ENCODE peak calls at places on chromosomes 11 and 22, in nine cellular contexts. F, E, D, L, W, C, Y, S and M are unnamed samples.

GRCh38 chr22:49825944-49826602 is 1.6 kb downstream of the BRD1 start:
- DNase-seq in F (peak), E (peak), D (peak), L (peak), W (no peak), C (peak), Y (no peak), S (peak), M (peak)

GRCh38 chr11:75350743-75351540 is 519 bp downstream of the ARRB1 start:
- DNase-seq in F (no peak), E (no peak), D (peak), L (peak), W (peak), C (no peak), Y (no peak), S (peak), M (no peak)

GRCh38 chr11:66317766-66318575 is 1.1 kb upstream of the CD248 start:
- DNase-seq in F (no peak), E (peak), D (peak), L (peak), W (no peak), C (peak), Y (no peak), S (peak), M (peak)

GRCh38 chr11:78659326-78660319 is 85.0 kb upstream of the NARS2 start:
- DNase-seq in F (no peak), E (peak), D (no peak), L (no peak), W (peak), C (no peak), Y (no peak), S (no peak), M (no peak)

GRCh38 chr11:111557425-111558111 is 17.0 kb downstream of the LAYN start:
- DNase-seq in F (peak), E (peak), D (no peak), L (no peak), W (no peak), C (peak), Y (no peak), S (no peak), M (no peak)

GRCh38 chr22:33461698-33462434 is 403.7 kb upstream of the SYN3 start:
- DNase-seq in F (no peak), E (no peak), D (no peak), L (no peak), W (no peak), C (no peak), Y (peak), S (no peak), M (no peak)

GRCh38 chr11:76410771-76411423 is 29.8 kb downstream of the GVQW3 start:
- DNase-seq in F (no peak), E (no peak), D (no peak), L (no peak), W (no peak), C (no peak), Y (no peak), S (no peak), M (no peak)

GRCh38 chr11:35387341-35387982 is 31.9 kb downstream of the SLC1A2 start:
- DNase-seq in F (peak), E (peak), D (no peak), L (peak), W (no peak), C (peak), Y (no peak), S (no peak), M (no peak)

GRCh38 chr11:19352736-19353110 is 112.0 kb upstream of the E2F8 start:
- DNase-seq in F (no peak), E (no peak), D (no peak), L (no peak), W (no peak), C (no peak), Y (no peak), S (no peak), M (no peak)

GRCh38 chr11:16392646-16393045 is 36.3 kb upstream of the SOX6 start:
- DNase-seq in F (no peak), E (no peak), D (no peak), L (no peak), W (no peak), C (no peak), Y (no peak), S (no peak), M (no peak)

GRCh38 chr22:22035203-22035602 is 52.6 kb upstream of the TOP3B start:
- DNase-seq in F (no peak), E (no peak), D (no peak), L (no peak), W (no peak), C (no peak), Y (no peak), S (no peak), M (no peak)

GRCh38 chr11:120285256-120285655 is 39.8 kb upstream of the TLCD5 start:
- DNase-seq in F (no peak), E (no peak), D (no peak), L (no peak), W (no peak), C (no peak), Y (no peak), S (no peak), M (no peak)

GRCh38 chr11:67448220-67448609 is 4.3 kb downstream of the GPR152 start:
- DNase-seq in F (no peak), E (no peak), D (no peak), L (no peak), W (no peak), C (no peak), Y (no peak), S (no peak), M (no peak)

GRCh38 chr22:40547729-40548143 is 88.8 kb downstream of the MRTFA start:
- DNase-seq in F (no peak), E (no peak), D (no peak), L (no peak), W (no peak), C (peak), Y (no peak), S (no peak), M (no peak)

GRCh38 chr22:47198801-47199251 is 436.4 kb downstream of the TBC1D22A start:
- DNase-seq in F (no peak), E (no peak), D (no peak), L (no peak), W (no peak), C (no peak), Y (no peak), S (no peak), M (no peak)

GRCh38 chr11:62324738-62325556 is 12.3 kb upstream of the ASRGL1 start:
- DNase-seq in F (peak), E (peak), D (peak), L (peak), W (peak), C (peak), Y (no peak), S (peak), M (peak)

GRCh38 chr11:32584921-32585320 is 1.3 kb downstream of the EIF3M start:
- DNase-seq in F (no peak), E (peak), D (no peak), L (no peak), W (no peak), C (peak), Y (no peak), S (no peak), M (no peak)

GRCh38 chr11:69213315-69213714 is 57.6 kb downstream of the SMIM38 start:
- DNase-seq in F (no peak), E (no peak), D (no peak), L (no peak), W (no peak), C (no peak), Y (no peak), S (no peak), M (no peak)

GRCh38 chr11:71237853-71238252 is 14.5 kb downstream of the SHANK2 start:
- DNase-seq in F (no peak), E (no peak), D (no peak), L (no peak), W (no peak), C (no peak), Y (no peak), S (no peak), M (no peak)

GRCh38 chr11:123235687-123236261 is 40.7 kb upstream of the CLMP start:
- DNase-seq in F (no peak), E (no peak), D (peak), L (no peak), W (no peak), C (peak), Y (no peak), S (no peak), M (no peak)

GRCh38 chr11:118305726-118306125 is 1.2 kb downstream of the CD3E start:
- DNase-seq in F (no peak), E (no peak), D (no peak), L (peak), W (no peak), C (no peak), Y (no peak), S (no peak), M (no peak)

GRCh38 chr11:1936072-1936780 is 10.9 kb upstream of the MRPL23 start:
- DNase-seq in F (no peak), E (no peak), D (no peak), L (no peak), W (no peak), C (no peak), Y (no peak), S (no peak), M (no peak)